ENCODE peak calls at places on chromosome 7, in seven cellular contexts. C is Caco-2, O is uterus, W is PC-9, E is hepatocyte, R is OCI-LY7, Q is body of pancreas. J is an unnamed sample.
A peak's percentile ranks its signal among the peaks of the same experiment; 100 is the strongest.

GRCh38 chr7:158267737-158268435 is 319.7 kb downstream of the PTPRN2 start:
- DNase-seq in Q (no peak), O (no peak), E (no peak), W (no peak), C (no peak), R (no peak), J (no peak)

GRCh38 chr7:74365320-74366022 is 76.3 kb downstream of the CLIP2 start:
- DNase-seq in O (peak; percentile 29), C (peak; percentile 89), E (peak; percentile 83), R (peak; percentile 75), Q (no peak), W (no peak), J (peak; percentile 44)

GRCh38 chr7:149804106-149804505 is 30.7 kb upstream of the ZNF467 start:
- DNase-seq in W (no peak), E (no peak), R (no peak), Q (no peak), C (no peak), O (no peak), J (no peak)

GRCh38 chr7:142603870-142604448 is 145.3 kb upstream of the PRSS1 start:
- DNase-seq in Q (peak; percentile 68), C (peak; percentile 65), O (no peak), W (peak; percentile 51), E (peak; percentile 73), R (peak; percentile 73), J (peak; percentile 14)

GRCh38 chr7:36155811-36156361 is 2.8 kb downstream of the EEPD1 start:
- DNase-seq in R (peak; percentile 7), E (peak; percentile 34), C (no peak), O (no peak), W (no peak), Q (peak; percentile 80), J (peak; percentile 53)

GRCh38 chr7:107924841-107925490 is 34.0 kb downstream of the DLD start:
- DNase-seq in O (no peak), C (no peak), W (no peak), Q (no peak), R (no peak), E (no peak), J (no peak)

GRCh38 chr7:4830176-4830575 is 31.7 kb downstream of the PAPOLB start:
- DNase-seq in C (peak; percentile 78), O (peak; percentile 68), E (peak; percentile 87), R (peak; percentile 50), Q (peak; percentile 83), W (peak; percentile 33), J (peak; percentile 72)

GRCh38 chr7:99901581-99901980 is 17.7 kb downstream of the TRIM4 start:
- DNase-seq in R (no peak), W (no peak), E (no peak), Q (no peak), O (no peak), C (no peak), J (no peak)

GRCh38 chr7:141145630-141145982 is 71.7 kb downstream of the TMEM178B start:
- DNase-seq in Q (no peak), W (no peak), R (no peak), C (no peak), O (no peak), E (no peak), J (no peak)

GRCh38 chr7:55516399-55516798 is 55.9 kb downstream of the VOPP1 start:
- DNase-seq in O (no peak), W (no peak), Q (no peak), E (no peak), C (no peak), R (peak; percentile 31), J (no peak)

GRCh38 chr7:17123020-17123419 is 175.4 kb upstream of the AHR start:
- DNase-seq in O (no peak), C (no peak), W (no peak), Q (peak; percentile 50), E (no peak), R (no peak), J (no peak)

GRCh38 chr7:133645870-133646492 is 393.1 kb downstream of the EXOC4 start:
- DNase-seq in Q (no peak), O (no peak), E (no peak), W (no peak), R (no peak), C (no peak), J (no peak)

GRCh38 chr7:43560742-43561330 is 22.1 kb upstream of the STK17A start:
- DNase-seq in C (no peak), E (no peak), R (no peak), W (no peak), Q (no peak), O (no peak), J (no peak)

GRCh38 chr7:101952355-101953247 is 135.2 kb downstream of the CUX1 start:
- DNase-seq in W (no peak), O (peak; percentile 63), C (no peak), Q (peak; percentile 37), E (peak; percentile 51), R (no peak), J (no peak)

GRCh38 chr7:134852626-134853025 is 73.2 kb downstream of the CALD1 start:
- DNase-seq in Q (no peak), O (no peak), C (no peak), W (no peak), E (no peak), R (no peak), J (no peak)

GRCh38 chr7:155536451-155536850 is 9.9 kb downstream of the CNPY1 start:
- DNase-seq in Q (no peak), C (no peak), O (no peak), E (no peak), R (no peak), W (no peak), J (no peak)

GRCh38 chr7:8638076-8638475 is 204.7 kb downstream of the NXPH1 start:
- DNase-seq in R (no peak), W (no peak), O (no peak), C (no peak), Q (peak; percentile 27), E (no peak), J (peak; percentile 16)

GRCh38 chr7:127702938-127703337 is 50.9 kb downstream of the SND1 start:
- DNase-seq in O (no peak), Q (no peak), C (no peak), W (no peak), R (no peak), E (no peak), J (no peak)

DNA sequence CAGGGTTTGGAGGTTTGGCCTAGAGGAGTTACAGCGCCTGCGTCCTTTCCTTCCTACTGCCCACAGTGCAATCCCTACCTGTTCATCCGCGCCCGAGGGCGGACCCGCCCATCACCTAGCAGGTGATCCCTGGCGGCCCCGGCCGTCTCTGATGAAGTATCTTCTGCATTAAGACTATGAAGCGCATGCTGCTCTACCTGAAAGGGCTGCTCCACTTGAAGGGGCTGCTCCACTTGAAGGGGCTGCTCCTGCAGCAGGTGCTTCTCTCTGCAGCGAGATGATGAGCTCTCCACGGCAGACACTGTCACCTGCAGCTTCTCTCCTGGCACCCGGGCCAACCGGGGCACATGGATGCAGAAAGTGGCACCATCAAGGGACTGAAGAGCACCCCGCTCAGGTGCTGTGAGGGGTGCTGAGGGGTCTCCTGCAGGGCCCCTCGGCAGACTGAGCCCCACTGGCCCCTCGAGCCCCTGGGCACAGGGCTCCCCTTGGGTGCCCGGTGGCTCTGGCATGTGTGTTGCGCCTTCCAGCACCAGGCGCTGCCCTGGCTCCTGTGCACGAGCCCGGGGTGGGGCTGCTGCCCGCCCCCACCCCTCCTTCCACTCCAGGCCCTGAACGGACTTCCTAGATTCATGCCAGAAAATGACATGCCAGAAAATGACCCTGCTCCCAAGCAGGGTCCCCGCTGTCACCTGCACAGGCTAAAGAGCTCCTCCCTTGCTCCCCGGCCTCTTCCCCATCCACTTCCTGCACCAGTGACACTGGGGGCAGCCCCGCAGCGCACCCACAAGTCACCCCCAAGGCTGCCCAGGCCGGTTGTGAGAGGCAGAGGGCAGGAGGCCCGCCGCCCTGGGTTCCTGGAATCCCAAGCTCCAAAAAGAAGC is 29.4 kb downstream of the WDR86 start:
- DNase-seq in Q (no peak), R (no peak), C (no peak), E (no peak), W (no peak), O (no peak), J (no peak)
- H3K4me1 ChIP-seq in Q (peaks cover 11% of the 10 kb centered on the region), R (peaks cover 17% of the 10 kb centered on the region), C (peaks cover 11% of the 10 kb centered on the region), E (peaks cover 10% of the 10 kb centered on the region), W (no peaks in the 10 kb centered on the region), O (peaks cover 7% of the 10 kb centered on the region), J (peaks cover 12% of the 10 kb centered on the region)

DNA sequence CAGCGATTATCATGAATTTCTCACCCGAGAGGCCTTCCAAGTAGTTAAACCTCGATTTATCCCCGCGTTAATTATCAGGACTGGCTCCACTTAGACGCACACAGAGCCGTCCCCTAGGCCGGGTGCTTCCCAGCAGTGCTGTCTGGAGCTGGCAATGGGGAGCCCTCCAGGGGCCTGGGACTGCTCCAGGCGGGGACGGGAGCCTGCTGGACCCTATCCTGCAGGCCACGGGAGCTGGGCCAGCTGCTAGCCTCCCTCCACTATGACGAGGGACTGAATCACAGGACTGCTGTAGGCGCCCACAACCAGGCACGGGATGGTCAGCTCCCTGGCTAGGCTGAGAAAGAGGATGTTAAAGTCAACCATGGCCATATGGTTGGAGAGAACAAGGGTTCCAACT is 229.1 kb downstream of the ELFN1 start:
- DNase-seq in E (no peak), W (no peak), Q (peak; percentile 34), O (peak; percentile 72), R (no peak), C (no peak), J (no peak)
- H3K36me3 ChIP-seq in E (no peaks in the 10 kb centered on the region), W (no peaks in the 10 kb centered on the region), Q (no peaks in the 10 kb centered on the region), O (no peaks in the 10 kb centered on the region), R (no peaks in the 10 kb centered on the region), C (peaks cover 1% of the 10 kb centered on the region), J (no peaks in the 10 kb centered on the region)

GRCh38 chr7:81680120-81680519 is 89.7 kb downstream of the HGF start:
- DNase-seq in E (no peak), O (no peak), C (no peak), R (no peak), Q (no peak), W (no peak), J (no peak)

GRCh38 chr7:81672872-81673271 is 97.0 kb downstream of the HGF start:
- DNase-seq in W (no peak), E (no peak), C (no peak), O (no peak), Q (no peak), R (no peak), J (no peak)

GRCh38 chr7:81676813-81677212 is 93.0 kb downstream of the HGF start:
- DNase-seq in C (no peak), W (no peak), Q (no peak), O (no peak), R (no peak), E (no peak), J (no peak)

GRCh38 chr7:81676105-81676811 is 93.6 kb downstream of the HGF start:
- DNase-seq in O (no peak), R (no peak), E (no peak), C (no peak), Q (no peak), W (no peak), J (no peak)
- H3K4me3 ChIP-seq in O (no peak overlapping the region), R (no peak overlapping the region), E (no peak overlapping the region), C (no peak overlapping the region), Q (no peak overlapping the region), W (no peak overlapping the region), J (no peak overlapping the region)

DNA sequence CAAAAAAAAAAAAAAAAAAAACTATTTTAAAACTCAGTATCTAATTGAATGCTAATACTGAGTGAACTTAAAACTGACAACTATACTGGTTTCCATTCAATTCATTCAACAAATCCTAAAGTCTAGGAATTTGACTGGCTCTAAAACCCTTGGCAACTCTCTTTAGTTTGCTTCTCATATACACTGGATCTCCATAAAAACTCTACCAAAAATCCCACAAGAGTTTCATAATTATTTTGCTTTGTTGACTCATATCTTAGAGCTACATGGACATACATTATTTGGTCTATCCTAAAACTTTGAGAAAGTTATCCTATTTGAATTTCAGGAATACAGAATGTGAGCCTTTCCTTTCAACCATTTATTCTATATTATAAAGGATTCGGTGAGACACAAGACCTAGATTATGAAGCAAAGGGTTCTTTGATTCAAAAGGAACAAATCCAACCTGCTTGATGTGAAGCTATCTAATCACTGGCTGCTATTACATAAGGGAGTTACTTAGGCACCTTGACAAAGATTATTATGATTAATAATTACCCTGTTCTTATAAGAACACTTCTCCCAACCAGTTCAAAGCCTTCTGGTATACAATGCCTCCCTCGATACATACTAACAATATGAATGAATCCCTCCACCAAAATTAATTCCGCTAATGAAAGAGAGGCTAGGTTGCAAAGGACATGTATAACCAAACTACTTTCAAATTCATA is 15.8 kb upstream of the KMT2E start:
- DNase-seq in W (no peak), Q (no peak), E (no peak), C (no peak), O (no peak), R (no peak), J (no peak)
- H3K4me1 ChIP-seq in W (no peaks in the 10 kb centered on the region), Q (peaks cover 97% of the 10 kb centered on the region), E (peaks cover 24% of the 10 kb centered on the region), C (peaks cover 50% of the 10 kb centered on the region), O (peaks cover 7% of the 10 kb centered on the region), R (peaks cover 21% of the 10 kb centered on the region), J (peaks cover 28% of the 10 kb centered on the region)